ENCODE peak calls at places on chromosomes 5 and 9, in seven cellular contexts. Z is NAMALWA; W is SJCRH30; L is heart right ventricle; K is heart left ventricle; C is stimulated activated CD8-positive, alpha-beta memory T cell treated with anti-CD3 and anti-CD28 coated beads, Interleukin-2, amount 100 ng/mL, for 48 hours; Y is NCI-H460. T is an unnamed sample.

GRCh38 chr5:170945275-170945674 is 83.5 kb downstream of the RANBP17 start:
- DNase-seq in C (no peak), W (no peak), Y (no peak), L (no peak), Z (no peak), K (no peak), T (no peak)

GRCh38 chr5:9554122-9554521 is 8.2 kb upstream of the SEMA5A start:
- DNase-seq in K (no peak), L (no peak), C (no peak), Y (no peak), W (no peak), Z (no peak), T (no peak)

GRCh38 chr5:5432020-5432707 is 9.7 kb downstream of the ICE1 start:
- DNase-seq in Y (no peak), W (no peak), K (no peak), C (no peak), Z (no peak), L (no peak), T (no peak)

GRCh38 chr5:56139978-56140562 is 93.1 kb downstream of the ANKRD55 start:
- DNase-seq in Y (no peak), K (no peak), C (no peak), Z (no peak), L (no peak), W (no peak), T (no peak)

GRCh38 chr5:36769129-36769528 is 107.4 kb upstream of the NIPBL start:
- DNase-seq in W (no peak), Y (no peak), C (no peak), L (no peak), Z (no peak), K (no peak), T (no peak)

GRCh38 chr5:172910828-172911627 is 48.2 kb upstream of the RPL26L1 start:
- DNase-seq in Y (peak), W (peak), C (no peak), L (peak), Z (peak), K (peak), T (peak)

GRCh38 chr5:65364907-65365306 is 116.8 kb downstream of the ADAMTS6 start:
- DNase-seq in L (no peak), Z (no peak), K (no peak), Y (peak), W (no peak), C (no peak), T (no peak)

GRCh38 chr9:20823051-20823450 is 139.0 kb downstream of the FOCAD start:
- DNase-seq in K (no peak), C (no peak), L (no peak), Z (no peak), Y (no peak), W (no peak), T (no peak)

GRCh38 chr9:121055642-121056143 is 5.6 kb upstream of the C5 start:
- DNase-seq in Y (no peak), L (no peak), Z (peak), K (no peak), W (no peak), C (no peak), T (peak)

GRCh38 chr5:136776022-136776927 is 410.9 kb upstream of the TRPC7 start:
- DNase-seq in C (no peak), W (no peak), Y (no peak), Z (no peak), L (no peak), K (no peak), T (no peak)

GRCh38 chr5:96880402-96881164 is 4.3 kb downstream of the ERAP2 start:
- DNase-seq in Z (no peak), K (no peak), C (no peak), Y (no peak), L (no peak), W (no peak), T (peak)

T was measured in KBM-7.